ENCODE peak calls at places on chromosomes 7 and 10, in eight cellular contexts. V is vagina, L is spleen, U is HCT116, N is stomach, K is transverse colon, H is GM12891, I is HepG2. J is an unnamed sample.

GRCh38 chr7:8035647-8036518 is 67.3 kb downstream of the GLCCI1 start:
- DNase-seq in K (no peak), L (no peak), V (no peak), U (peak; percentile 10), H (no peak), I (peak; percentile 44), N (no peak), J (no peak)

GRCh38 chr10:22810643-22811254 is 96.4 kb upstream of the PIP4K2A start:
- DNase-seq in N (no peak), L (no peak), U (no peak), H (no peak), I (no peak), K (no peak), V (no peak), J (no peak)

GRCh38 chr7:93997868-93998267 is 6.3 kb downstream of the BET1 start:
- DNase-seq in L (no peak), V (no peak), K (no peak), I (no peak), U (no peak), H (no peak), N (no peak), J (no peak)

GRCh38 chr7:79293655-79294142 is 159.8 kb downstream of the MAGI2 start:
- DNase-seq in V (no peak), K (peak; percentile 40), I (peak; percentile 86), U (no peak), N (peak; percentile 60), L (no peak), H (no peak), J (no peak)

GRCh38 chr7:83166-83840 is 109.1 kb upstream of the FAM20C start:
- DNase-seq in K (no peak), L (no peak), I (no peak), U (no peak), H (no peak), V (peak; percentile 67), N (peak; percentile 16), J (no peak)

GRCh38 chr10:31757831-31758230 is 170.8 kb downstream of the ARHGAP12 start:
- DNase-seq in K (no peak), I (no peak), V (no peak), H (no peak), L (no peak), N (no peak), U (no peak), J (no peak)

GRCh38 chr7:30927040-30927439 is 15.4 kb downstream of the AQP1 start:
- DNase-seq in H (no peak), V (no peak), K (peak; percentile 5), L (peak; percentile 45), U (no peak), I (no peak), N (no peak), J (peak; percentile 44)

GRCh38 chr7:112495820-112496462 is 15.2 kb downstream of the LSMEM1 start:
- DNase-seq in V (no peak), H (no peak), K (peak; percentile 61), I (peak; percentile 48), N (peak; percentile 67), L (no peak), U (peak; percentile 65), J (no peak)

GRCh38 chr7:142797799-142798377 is 27.1 kb downstream of the PRSS2 start:
- DNase-seq in U (no peak), N (no peak), L (no peak), K (no peak), I (no peak), V (no peak), H (no peak), J (peak; percentile 38)

GRCh38 chr7:13240349-13240748 is 552.9 kb downstream of the ARL4A start:
- DNase-seq in U (peak; percentile 24), N (no peak), H (no peak), L (no peak), I (no peak), V (no peak), K (no peak), J (no peak)

GRCh38 chr10:6148251-6148691 is 54.5 kb upstream of the PFKFB3 start:
- DNase-seq in H (no peak), K (peak; percentile 26), I (no peak), U (no peak), V (no peak), N (no peak), L (peak; percentile 83), J (no peak)

GRCh38 chr10:132506711-132507466 is 30.7 kb upstream of the INPP5A start:
- DNase-seq in H (no peak), K (no peak), U (no peak), I (no peak), V (no peak), L (peak; percentile 56), N (peak; percentile 13), J (peak; percentile 77)

GRCh38 chr7:138008588-138009349 is 6.9 kb upstream of the CREB3L2 start:
- DNase-seq in L (no peak), I (peak; percentile 62), V (no peak), K (peak; percentile 24), H (no peak), U (peak; percentile 56), N (no peak), J (no peak)

GRCh38 chr7:74097937-74098614 is 14.5 kb downstream of the LIMK1 start:
- DNase-seq in U (no peak), I (no peak), L (no peak), H (no peak), K (peak; percentile 24), V (no peak), N (peak; percentile 31), J (peak; percentile 85)

GRCh38 chr10:47415520-47416304 is 31.6 kb upstream of the ZNF488 start:
- DNase-seq in K (no peak), H (no peak), L (peak; percentile 28), N (no peak), V (no peak), I (no peak), U (no peak), J (no peak)

GRCh38 chr7:134364619-134365037 is 47.9 kb upstream of the SLC35B4 start:
- DNase-seq in U (peak; percentile 29), V (no peak), L (no peak), N (peak; percentile 83), H (no peak), I (peak; percentile 59), K (no peak), J (no peak)

GRCh38 chr10:37654466-37654865 is 202.9 kb downstream of the ZNF248 start:
- DNase-seq in K (no peak), V (no peak), L (no peak), I (no peak), H (no peak), N (no peak), U (no peak), J (no peak)

GRCh38 chr7:18402488-18403183 is 92.9 kb upstream of the HDAC9 start:
- DNase-seq in V (no peak), H (no peak), L (no peak), I (no peak), K (no peak), N (no peak), U (no peak), J (no peak)

DNA sequence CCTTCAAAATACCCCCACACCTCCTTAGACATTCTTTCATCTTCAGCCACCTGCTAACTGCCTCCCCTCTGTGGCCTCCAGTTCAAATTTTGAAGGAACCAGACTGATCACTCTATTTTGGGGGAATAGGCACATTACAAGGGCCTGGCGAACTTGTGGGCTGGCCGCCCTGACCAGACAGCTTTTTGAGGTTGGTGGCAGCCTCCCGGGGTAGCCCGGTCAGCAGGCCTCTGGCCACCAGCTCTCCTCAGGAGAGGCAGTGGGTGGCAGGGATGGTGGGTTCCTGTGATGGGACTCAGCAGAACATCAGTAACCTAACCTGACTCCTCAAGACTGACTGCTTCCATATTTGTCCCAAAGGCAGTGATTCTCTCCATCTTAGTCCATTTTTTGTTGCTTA is 17.4 kb upstream of the EEPD1 start:
- DNase-seq in N (no peak), K (no peak), L (no peak), H (no peak), I (no peak), U (no peak), V (no peak), J (no peak)
- TF ChIP-seq POLR2AphosphoS5 in N (no peak), K (no peak), L (no peak), H (no peak), I (no peak), U (no peak), V (no peak), J (no peak)

GRCh38 chr10:652226-652625 is 37.2 kb downstream of the DIP2C start:
- DNase-seq in V (peak; percentile 87), K (no peak), I (no peak), U (no peak), H (no peak), L (no peak), N (no peak), J (no peak)

GRCh38 chr10:654647-654996 is 34.8 kb downstream of the DIP2C start:
- DNase-seq in I (no peak), K (no peak), H (no peak), U (no peak), N (no peak), L (no peak), V (no peak), J (no peak)

GRCh38 chr10:651700-652099 is 37.8 kb downstream of the DIP2C start:
- DNase-seq in V (peak; percentile 58), L (no peak), U (no peak), K (no peak), N (no peak), I (no peak), H (no peak), J (no peak)

GRCh38 chr10:655184-655583 is 34.3 kb downstream of the DIP2C start:
- DNase-seq in V (no peak), K (no peak), U (no peak), L (no peak), H (no peak), I (no peak), N (no peak), J (no peak)

DNA sequence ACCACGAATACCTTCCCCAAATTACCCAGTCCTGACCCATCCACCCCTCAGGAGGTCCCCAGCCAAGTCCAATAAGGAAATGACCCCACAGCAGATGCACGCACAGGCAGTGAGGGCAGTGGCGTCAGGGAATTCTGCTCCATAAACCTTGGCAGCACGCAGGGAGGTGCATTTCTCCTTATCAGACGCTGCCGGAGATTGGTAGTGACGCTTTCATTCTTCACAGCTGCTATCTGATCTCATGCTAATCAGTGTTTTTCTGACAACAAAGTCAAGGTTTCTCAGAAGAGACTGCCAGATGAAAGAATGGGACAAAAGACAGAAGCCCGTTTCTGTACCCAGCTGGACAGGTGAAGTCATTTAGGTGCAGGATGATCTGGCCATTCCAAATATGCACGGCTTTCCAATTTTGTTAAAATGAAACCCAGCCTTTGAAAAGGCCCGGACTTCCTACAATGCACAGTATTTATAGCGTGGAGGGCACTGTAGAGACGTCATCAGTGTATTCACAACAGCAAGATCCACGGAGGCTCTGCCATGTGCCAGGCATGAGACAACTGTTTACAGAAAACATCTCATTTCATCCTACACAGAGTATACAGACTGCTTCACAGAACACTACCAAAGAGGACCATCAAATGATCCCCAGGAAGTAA is 35.3 kb downstream of the DIP2C start:
- DNase-seq in H (no peak), L (no peak), V (peak; percentile 84), U (no peak), N (peak; percentile 64), K (peak; percentile 70), I (no peak), J (no peak)
- TF ChIP-seq POLR2A in H (no peak), L (no peak), V (no peak), U (no peak), N (no peak), K (no peak), I (no peak), J (no peak)

GRCh38 chr7:121575194-121575766 is 179.2 kb upstream of the FAM3C start:
- DNase-seq in I (no peak), H (no peak), U (no peak), K (no peak), V (no peak), L (no peak), N (no peak), J (no peak)
- TF ChIP-seq POLR2AphosphoS5 in I (no peak), H (no peak), U (no peak), K (no peak), V (no peak), L (no peak), N (no peak), J (no peak)

GRCh38 chr7:57407125-57407524 is 42.9 kb upstream of the ZNF716 start:
- DNase-seq in N (no peak), U (no peak), L (no peak), K (no peak), I (no peak), H (no peak), V (no peak), J (no peak)
- TF ChIP-seq POLR2A in N (no peak), U (no peak), L (no peak), K (no peak), I (no peak), H (no peak), V (no peak), J (no peak)

J was measured in suprapubic skin.